ENCODE peak calls at places on chromosomes 5 and 9, in four cellular contexts. One of them, this sample, is unnamed.

GRCh38 chr5:964821-965220 is 43.8 kb upstream of the NKD2 start:
- DNase-seq in GM12878: no peak
- DNase-seq in GM12891: no peak
- DNase-seq in K562: no peak
- DNase-seq in this sample: no peak

GRCh38 chr5:59218424-59219045 is 635.7 kb downstream of the RAB3C start:
- DNase-seq in K562: no peak
- DNase-seq in GM12891: no peak
- DNase-seq in GM12878: no peak
- DNase-seq in this sample: no peak

GRCh38 chr5:158117467-158118165 is 258.7 kb upstream of the CLINT1 start:
- DNase-seq in GM12878: no peak
- DNase-seq in K562: no peak
- DNase-seq in GM12891: no peak
- DNase-seq in this sample: no peak

GRCh38 chr5:61790678-61791077 is 458.6 kb downstream of the ZSWIM6 start:
- DNase-seq in GM12878: no peak
- DNase-seq in K562: no peak
- DNase-seq in GM12891: no peak
- DNase-seq in this sample: no peak

GRCh38 chr5:169229342-169229892 is 71.5 kb downstream of the SLIT3 start:
- DNase-seq in GM12891: no peak
- DNase-seq in K562: no peak
- DNase-seq in GM12878: no peak
- DNase-seq in this sample: no peak

GRCh38 chr9:13033959-13034695 is 245.4 kb downstream of the MPDZ start:
- DNase-seq in GM12891: peak
- DNase-seq in GM12878: no peak
- DNase-seq in K562: peak
- DNase-seq in this sample: no peak

GRCh38 chr5:159341145-159341544 is 10.9 kb upstream of the IL12B start:
- DNase-seq in GM12891: no peak
- DNase-seq in GM12878: no peak
- DNase-seq in K562: no peak
- DNase-seq in this sample: no peak

GRCh38 chr5:1911773-1912235 is 29.1 kb upstream of the IRX4 start:
- DNase-seq in GM12891: no peak
- DNase-seq in GM12878: no peak
- DNase-seq in K562: no peak
- DNase-seq in this sample: no peak

GRCh38 chr5:54610197-54610898 is 92.8 kb downstream of the SNX18 start:
- DNase-seq in K562: no peak
- DNase-seq in GM12878: peak
- DNase-seq in GM12891: peak
- DNase-seq in this sample: peak
- TF ChIP-seq SPI1 in K562: no peak
- TF ChIP-seq SPI1 in GM12878: peak
- TF ChIP-seq SPI1 in GM12891: peak
- TF ChIP-seq SPI1 in this sample: no peak

DNA sequence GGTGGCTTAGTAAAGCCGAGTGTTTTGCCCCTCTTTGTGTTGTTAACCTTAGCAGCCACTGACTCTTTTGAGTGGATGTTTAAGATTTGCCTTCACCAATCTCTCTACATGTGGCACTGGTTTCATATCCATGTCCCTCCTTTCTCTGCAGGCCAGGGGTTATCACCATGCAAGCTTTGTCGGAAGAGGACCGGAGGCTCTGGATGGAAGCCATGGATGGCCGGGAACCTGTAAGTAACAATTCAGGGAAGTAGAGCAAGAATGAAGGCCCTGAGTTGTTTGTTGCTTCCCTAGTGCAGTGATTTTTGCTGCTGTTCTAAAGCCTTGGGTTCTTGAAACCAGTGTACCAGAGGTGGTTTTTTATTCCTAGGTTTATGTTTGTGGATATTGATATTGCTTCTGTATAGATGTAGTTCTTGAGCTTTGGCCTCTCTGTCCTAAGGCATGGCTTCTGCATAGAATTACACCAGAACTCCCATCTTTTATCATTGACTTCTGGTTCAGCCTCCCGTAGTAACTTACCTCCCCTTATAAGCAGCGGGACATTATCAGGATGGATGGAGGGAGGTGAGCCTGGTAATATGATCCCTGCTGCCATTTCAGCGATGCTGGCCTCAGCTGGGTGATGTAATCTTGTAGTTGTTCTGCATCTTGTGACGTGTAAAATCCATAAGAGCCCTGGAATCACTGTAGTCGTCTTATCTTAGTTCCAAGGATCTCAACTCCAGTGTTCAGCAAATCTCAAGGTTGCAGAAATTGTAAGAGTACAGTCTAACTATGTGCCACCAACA is 161.9 kb downstream of the ARHGAP26 start:
- DNase-seq in K562: no peak
- DNase-seq in GM12891: no peak
- DNase-seq in GM12878: no peak
- DNase-seq in this sample: no peak
- TF ChIP-seq SPI1 in K562: no peak
- TF ChIP-seq SPI1 in GM12891: no peak
- TF ChIP-seq SPI1 in GM12878: no peak
- TF ChIP-seq SPI1 in this sample: no peak

GRCh38 chr9:4062966-4063365 is 236.9 kb downstream of the GLIS3 start:
- DNase-seq in K562: no peak
- DNase-seq in GM12878: no peak
- DNase-seq in GM12891: no peak
- DNase-seq in this sample: no peak
- TF ChIP-seq SPI1 in K562: no peak
- TF ChIP-seq SPI1 in GM12878: no peak
- TF ChIP-seq SPI1 in GM12891: no peak
- TF ChIP-seq SPI1 in this sample: no peak

GRCh38 chr5:134432677-134433359 is 21.1 kb upstream of the CDKN2AIPNL start:
- DNase-seq in GM12891: no peak
- DNase-seq in K562: no peak
- DNase-seq in GM12878: no peak
- DNase-seq in this sample: no peak
- TF ChIP-seq SPI1 in GM12891: no peak
- TF ChIP-seq SPI1 in K562: no peak
- TF ChIP-seq SPI1 in GM12878: no peak
- TF ChIP-seq SPI1 in this sample: no peak

GRCh38 chr9:129898205-129898604 is 62.9 kb downstream of the USP20 start:
- DNase-seq in GM12878: no peak
- DNase-seq in K562: peak
- DNase-seq in GM12891: no peak
- DNase-seq in this sample: no peak
- TF ChIP-seq SPI1 in GM12878: no peak
- TF ChIP-seq SPI1 in K562: no peak
- TF ChIP-seq SPI1 in GM12891: no peak
- TF ChIP-seq SPI1 in this sample: no peak

DNA sequence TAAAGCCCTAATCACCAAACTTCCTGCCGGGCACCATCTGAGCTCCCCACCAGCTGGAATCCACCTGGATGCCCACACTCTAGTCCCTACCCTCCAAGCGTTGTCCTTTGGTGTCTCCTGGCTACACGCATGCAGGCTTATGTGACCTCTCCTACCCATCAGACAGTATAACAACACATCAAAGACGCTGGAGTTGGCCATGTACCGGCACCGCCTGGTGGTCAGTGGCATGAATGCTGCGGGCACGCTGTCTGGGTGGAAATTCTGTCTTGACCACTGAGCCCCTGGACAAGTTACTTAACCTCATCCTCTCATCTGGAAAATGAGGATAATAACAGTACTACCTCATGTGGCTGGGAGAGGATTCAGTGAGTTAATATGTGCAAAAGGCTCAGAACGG is 23.4 kb upstream of the CORO2A start:
- DNase-seq in K562: no peak
- DNase-seq in GM12878: no peak
- DNase-seq in GM12891: no peak
- DNase-seq in this sample: no peak
- TF ChIP-seq SPI1 in K562: no peak
- TF ChIP-seq SPI1 in GM12878: no peak
- TF ChIP-seq SPI1 in GM12891: no peak
- TF ChIP-seq SPI1 in this sample: no peak

GRCh38 chr9:36903541-36904435 is 130.3 kb downstream of the PAX5 start:
- DNase-seq in GM12878: peak
- DNase-seq in K562: peak
- DNase-seq in GM12891: no peak
- DNase-seq in this sample: no peak
- TF ChIP-seq SPI1 in GM12878: no peak
- TF ChIP-seq SPI1 in K562: no peak
- TF ChIP-seq SPI1 in GM12891: no peak
- TF ChIP-seq SPI1 in this sample: no peak

DNA sequence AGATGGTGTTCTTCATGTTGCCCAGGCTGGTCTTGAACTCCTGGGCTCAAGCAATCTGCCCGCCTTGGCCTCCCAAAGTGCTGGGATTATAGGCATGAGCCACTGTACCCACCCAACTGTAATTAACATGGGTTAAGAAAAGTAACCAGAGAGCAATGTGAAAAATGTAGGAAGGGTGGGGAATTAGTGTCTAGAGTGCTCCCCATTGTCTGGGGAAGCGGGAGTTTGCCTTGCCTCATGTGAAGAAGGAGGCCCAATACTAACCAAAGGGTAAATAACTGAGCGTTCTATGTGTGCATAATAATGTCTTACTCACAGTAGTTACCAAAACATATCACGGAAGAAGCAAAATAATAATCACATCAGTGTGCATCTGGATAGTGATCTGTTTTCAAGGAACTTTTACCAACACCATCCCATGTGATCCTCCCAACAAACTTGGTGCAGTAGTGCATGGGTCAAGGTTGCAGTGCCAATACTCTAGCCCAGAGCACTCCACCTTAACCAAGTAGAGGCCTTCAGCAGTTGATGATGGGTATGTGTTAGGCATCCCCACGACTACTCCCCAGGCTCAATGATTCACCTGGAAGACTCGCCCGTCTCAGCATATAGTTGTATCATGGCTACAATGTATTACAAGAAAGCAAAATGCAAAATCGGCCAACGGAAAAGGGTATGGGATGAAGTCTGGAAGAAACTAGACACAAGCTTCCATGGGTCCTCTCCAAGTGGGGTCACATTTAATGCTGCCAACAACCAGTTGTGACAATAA is 26.2 kb downstream of the GNAQ start:
- DNase-seq in GM12891: no peak
- DNase-seq in GM12878: no peak
- DNase-seq in K562: no peak
- DNase-seq in this sample: no peak
- TF ChIP-seq SPI1 in GM12891: no peak
- TF ChIP-seq SPI1 in GM12878: no peak
- TF ChIP-seq SPI1 in K562: no peak
- TF ChIP-seq SPI1 in this sample: no peak

GRCh38 chr9:85137606-85138150 is 468.1 kb downstream of the NTRK2 start:
- DNase-seq in GM12878: no peak
- DNase-seq in GM12891: no peak
- DNase-seq in K562: no peak
- DNase-seq in this sample: no peak

GRCh38 chr9:85136978-85137377 is 467.4 kb downstream of the NTRK2 start:
- DNase-seq in GM12878: no peak
- DNase-seq in K562: no peak
- DNase-seq in GM12891: no peak
- DNase-seq in this sample: no peak

GRCh38 chr9:85147046-85147640 is 477.6 kb downstream of the NTRK2 start:
- DNase-seq in GM12891: no peak
- DNase-seq in K562: no peak
- DNase-seq in GM12878: no peak
- DNase-seq in this sample: no peak

DNA sequence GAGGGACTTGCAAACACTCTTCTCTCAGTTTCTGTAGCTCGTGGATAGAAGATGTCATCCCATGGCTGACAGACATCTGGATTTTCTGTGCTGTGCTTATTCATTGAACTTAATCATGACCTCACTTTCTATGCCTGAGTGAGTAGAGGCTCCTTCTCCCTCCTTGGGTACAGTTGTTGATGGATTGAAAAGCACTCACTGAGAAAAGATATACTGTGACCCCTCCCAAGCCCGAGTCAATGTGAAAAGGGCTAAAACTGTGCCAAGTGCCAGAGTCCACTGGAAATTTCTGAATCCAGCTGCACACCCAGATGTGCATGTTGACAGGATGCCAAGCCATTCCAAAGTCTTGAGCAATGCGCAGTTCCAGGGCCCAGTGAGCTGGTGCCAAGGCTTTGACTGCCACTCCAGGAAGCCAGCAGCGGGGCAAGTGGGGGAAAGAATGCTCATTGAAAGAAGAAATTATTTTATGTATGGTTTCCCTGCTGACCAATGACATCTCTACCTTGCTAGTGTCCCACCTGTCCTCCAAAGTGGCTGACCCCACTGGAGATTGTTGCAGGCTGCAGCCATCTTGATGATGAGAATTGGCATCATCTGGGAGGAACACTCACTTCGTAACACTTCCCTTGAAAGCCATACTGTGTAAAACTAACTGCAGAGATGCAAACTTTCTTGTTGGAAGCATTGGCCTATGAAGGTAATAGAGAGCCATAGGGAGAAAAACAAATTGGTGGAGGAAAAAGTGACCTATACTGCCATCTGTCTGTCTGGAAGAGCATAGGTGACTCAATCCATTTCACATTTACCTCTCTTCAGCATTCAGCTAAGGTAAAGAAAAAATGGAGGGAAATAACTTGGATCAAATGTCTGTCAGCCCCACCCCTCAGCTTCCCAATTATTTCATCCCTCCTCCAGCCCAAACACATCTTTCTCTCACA is 473.2 kb downstream of the NTRK2 start:
- DNase-seq in GM12891: peak
- DNase-seq in K562: peak
- DNase-seq in GM12878: peak
- DNase-seq in this sample: no peak
- TF ChIP-seq SPI1 in GM12891: no peak
- TF ChIP-seq SPI1 in K562: no peak
- TF ChIP-seq SPI1 in GM12878: no peak
- TF ChIP-seq SPI1 in this sample: no peak

GRCh38 chr5:77168884-77169254 is 41.6 kb upstream of the PDE8B start:
- DNase-seq in GM12878: no peak
- DNase-seq in GM12891: no peak
- DNase-seq in K562: peak
- DNase-seq in this sample: no peak
- TF ChIP-seq SPI1 in GM12878: no peak
- TF ChIP-seq SPI1 in GM12891: no peak
- TF ChIP-seq SPI1 in K562: no peak
- TF ChIP-seq SPI1 in this sample: no peak

This sample was measured in HL-60.